ENCODE peak calls at places on chromosomes 3 and 15, in four cellular contexts. E is CD8-positive, alpha-beta T cell; U is AG04450; L is AG10803. P is an unnamed sample.

GRCh38 chr3:54859204-54859603 is 68.7 kb downstream of the LRTM1 start:
- DNase-seq in E (no peak), U (peak), L (peak), P (no peak)

GRCh38 chr3:43729707-43730399 is 39.1 kb downstream of the ABHD5 start:
- DNase-seq in E (no peak), U (no peak), L (no peak), P (no peak)

GRCh38 chr15:82870727-82871576 is 61.5 kb downstream of the WHAMM start:
- DNase-seq in E (no peak), U (no peak), L (peak), P (no peak)

GRCh38 chr3:2458816-2459215 is 360.1 kb downstream of the CNTN4 start:
- DNase-seq in E (no peak), U (no peak), L (no peak), P (no peak)

GRCh38 chr15:45110256-45110820 is 3.6 kb downstream of the DUOX2 start:
- DNase-seq in E (no peak), U (no peak), L (no peak), P (no peak)

GRCh38 chr3:46853441-46854410 is 9.5 kb downstream of the MYL3 start:
- DNase-seq in E (no peak), U (no peak), L (no peak), P (peak)

GRCh38 chr3:183188895-183189462 is 26.4 kb upstream of the LAMP3 start:
- DNase-seq in E (no peak), U (no peak), L (no peak), P (peak)

GRCh38 chr3:184227481-184227935 is 1.9 kb upstream of the VWA5B2 start:
- DNase-seq in E (peak), U (no peak), L (no peak), P (no peak)

GRCh38 chr15:38002883-38003477 is 68.5 kb downstream of the TMCO5A start:
- DNase-seq in E (no peak), U (peak), L (peak), P (peak)

GRCh38 chr3:56157693-56158092 is 310.6 kb downstream of the ERC2 start:
- DNase-seq in E (no peak), U (no peak), L (peak), P (peak)

GRCh38 chr3:25171118-25171912 is 256.7 kb upstream of the RARB start:
- DNase-seq in E (no peak), U (no peak), L (no peak), P (no peak)

GRCh38 chr3:61685755-61686154 is 124.4 kb downstream of the PTPRG start:
- DNase-seq in E (no peak), U (no peak), L (no peak), P (no peak)

GRCh38 chr3:49629866-49630265 is 44.3 kb upstream of the APEH start:
- DNase-seq in E (no peak), U (no peak), L (no peak), P (no peak)

GRCh38 chr15:48414015-48414414 is 82.8 kb downstream of the DUT start:
- DNase-seq in E (no peak), U (no peak), L (peak), P (no peak)

GRCh38 chr3:188266581-188267274 is 112.8 kb downstream of the LPP start:
- DNase-seq in E (no peak), U (peak), L (peak), P (no peak)

GRCh38 chr15:72285402-72285801 is 13.0 kb upstream of the PARP6 start:
- DNase-seq in E (no peak), U (no peak), L (no peak), P (no peak)

GRCh38 chr3:185823280-185824044 is 1.4 kb downstream of the IGF2BP2 start:
- DNase-seq in E (no peak), U (no peak), L (peak), P (no peak)

DNA sequence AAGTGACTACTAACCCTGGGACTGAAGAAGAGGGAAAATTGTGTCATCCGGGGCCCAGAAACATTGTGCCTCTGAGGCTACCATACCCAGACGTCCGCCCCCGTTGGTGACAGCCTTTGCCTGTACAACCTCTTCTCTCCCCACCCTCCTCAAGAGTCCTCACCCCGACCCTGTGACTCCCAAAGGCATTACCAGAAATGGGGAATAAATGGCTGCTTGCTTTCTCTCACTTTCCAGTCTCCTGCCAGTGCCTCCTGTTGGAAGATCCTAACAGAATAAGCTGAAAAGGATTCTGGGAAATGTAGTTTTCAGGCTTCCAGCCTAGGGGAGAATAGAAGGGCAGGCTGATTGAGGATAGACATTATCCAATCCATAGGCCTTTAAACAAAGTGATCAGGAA is 30.8 kb upstream of the SLC25A36 start:
- DNase-seq in E (no peak), U (no peak), L (no peak), P (no peak)
- TF ChIP-seq CTCF in E (no peak), U (peak), L (peak), P (no peak)

DNA sequence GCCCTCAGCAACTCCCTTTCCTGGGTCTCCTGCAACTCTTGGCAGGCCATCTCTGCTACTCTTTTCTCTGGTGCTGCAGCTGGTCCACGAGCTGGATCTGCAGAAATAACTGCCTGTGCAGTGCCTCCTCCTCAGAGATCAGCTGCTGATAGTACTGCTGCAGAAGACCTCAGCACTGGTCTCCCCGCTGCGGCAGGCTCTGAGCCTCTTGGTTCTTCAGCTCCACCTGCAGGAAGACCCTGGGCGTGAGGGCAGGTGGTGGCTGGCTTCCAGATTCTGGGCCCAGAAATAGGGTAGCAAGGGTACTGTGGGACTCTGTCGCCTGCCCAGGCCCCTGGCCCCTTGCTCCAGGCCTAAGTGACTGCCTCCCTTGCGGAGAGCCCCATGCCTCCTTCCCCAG is 79.7 kb upstream of the C2CD4B start:
- DNase-seq in E (no peak), U (no peak), L (no peak), P (no peak)
- TF ChIP-seq CTCF in E (no peak), U (no peak), L (no peak), P (no peak)

DNA sequence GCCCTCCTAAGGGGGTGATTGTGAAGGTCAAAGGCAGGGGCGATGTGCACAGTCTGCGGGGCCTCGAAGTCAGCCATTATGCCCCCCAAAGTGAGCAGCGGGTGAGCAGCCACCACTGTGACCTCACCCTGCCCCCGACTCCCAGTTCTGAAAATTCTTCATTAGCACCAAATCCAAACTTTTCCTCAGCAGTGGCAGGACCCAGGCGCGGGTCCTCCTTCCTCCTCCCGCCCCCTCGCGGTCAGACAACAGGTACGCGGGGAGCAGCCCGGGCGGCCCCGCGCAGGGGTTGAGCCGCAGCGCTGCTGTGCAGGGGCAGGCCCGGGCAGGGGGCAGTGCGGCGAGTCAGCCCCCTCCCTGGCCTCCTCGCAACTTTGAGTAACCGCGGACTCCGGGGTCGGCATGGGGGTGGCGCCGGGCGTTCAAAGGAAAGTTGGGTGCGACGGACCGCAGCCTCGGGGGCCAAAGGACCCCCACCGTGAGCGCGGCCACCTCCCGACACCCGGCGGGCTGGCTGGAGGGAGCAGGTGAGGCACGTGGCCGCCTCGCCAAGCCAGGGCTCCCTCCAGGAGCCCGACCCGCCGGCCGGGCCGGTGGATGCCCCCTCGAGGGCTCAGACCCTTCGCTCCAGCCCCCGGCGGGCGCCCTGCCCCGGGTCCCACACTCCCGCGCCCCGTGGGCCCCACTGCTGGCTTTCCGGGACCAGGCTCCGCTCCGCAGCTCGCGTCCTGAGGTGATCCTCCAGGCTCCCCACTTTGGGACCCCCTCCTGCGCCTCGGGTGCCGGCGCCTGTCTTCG is 49.4 kb upstream of the CCDC174 start:
- DNase-seq in E (no peak), U (no peak), L (no peak), P (no peak)
- TF ChIP-seq CTCF in E (no peak), U (peak), L (no peak), P (no peak)

DNA sequence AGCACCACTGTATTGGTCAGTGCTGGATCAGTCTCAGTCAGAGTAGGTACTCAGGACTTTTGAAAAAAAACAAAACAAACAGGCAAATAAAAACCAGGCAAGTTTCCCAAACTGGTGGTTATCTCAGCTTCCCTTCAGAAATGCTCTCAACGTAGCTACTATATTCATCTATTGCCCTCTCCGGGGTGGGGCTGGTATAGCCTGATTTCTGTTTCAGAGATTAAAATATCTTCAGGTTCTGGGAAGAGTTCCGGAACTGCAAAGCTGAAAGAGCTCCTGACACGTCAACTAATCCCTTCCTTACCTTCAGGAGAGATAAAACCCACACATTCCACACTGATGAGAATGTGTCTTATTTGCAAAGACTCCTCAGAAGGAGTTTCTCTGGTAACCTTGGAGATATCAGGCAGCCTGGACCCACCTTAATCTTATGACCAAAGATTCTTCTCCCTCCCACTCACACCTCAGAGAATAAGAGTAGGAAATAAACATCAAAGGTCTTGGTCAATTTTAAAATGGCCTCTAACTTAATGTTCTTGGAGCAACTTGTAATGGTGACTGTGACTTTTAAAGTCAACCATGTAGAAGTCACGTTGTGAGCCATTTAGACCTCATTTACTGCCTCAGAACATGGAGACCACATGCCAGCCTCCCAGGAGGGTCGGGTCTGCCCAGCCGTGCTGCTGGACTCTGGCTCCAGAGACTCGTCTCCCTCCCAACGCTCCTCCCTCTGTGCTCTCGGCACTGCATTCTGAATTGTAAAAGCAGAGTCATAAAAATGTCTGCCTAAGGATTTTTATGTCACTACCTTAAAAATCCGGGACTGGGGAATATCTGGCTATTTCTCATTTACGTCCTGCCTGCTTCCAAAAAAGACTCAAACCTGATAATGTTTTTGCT is 53.8 kb downstream of the CDCP1 start:
- DNase-seq in E (no peak), U (no peak), L (peak), P (no peak)
- TF ChIP-seq CTCF in E (no peak), U (no peak), L (peak), P (no peak)

DNA sequence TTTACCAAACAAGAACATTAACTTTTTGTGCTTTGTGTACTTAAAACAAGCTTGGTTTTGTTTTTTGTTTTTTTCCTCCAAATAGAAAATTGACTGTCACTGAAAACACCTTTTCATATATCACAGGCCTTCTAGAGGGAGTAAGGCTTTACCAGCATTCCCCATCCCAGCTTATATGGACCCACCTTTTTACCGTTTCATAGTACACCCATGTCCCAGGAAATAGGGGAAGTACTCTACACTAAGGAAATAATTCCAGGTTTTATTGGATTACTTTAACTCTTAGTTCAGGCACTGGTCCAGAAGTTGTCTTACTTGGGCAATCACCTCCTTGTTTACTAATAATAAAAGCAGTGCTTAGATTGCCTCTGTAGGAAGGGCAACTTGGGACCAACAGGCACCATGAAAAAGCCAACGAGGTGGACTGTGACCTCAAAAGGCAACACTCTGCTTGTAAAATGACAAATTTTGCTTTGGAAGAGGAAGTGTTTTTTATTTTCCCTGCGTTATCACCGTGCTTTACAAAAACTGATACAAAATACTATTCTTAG is 26.2 kb downstream of the HMG20A start:
- DNase-seq in E (no peak), U (no peak), L (no peak), P (no peak)
- TF ChIP-seq CTCF in E (no peak), U (no peak), L (no peak), P (no peak)

DNA sequence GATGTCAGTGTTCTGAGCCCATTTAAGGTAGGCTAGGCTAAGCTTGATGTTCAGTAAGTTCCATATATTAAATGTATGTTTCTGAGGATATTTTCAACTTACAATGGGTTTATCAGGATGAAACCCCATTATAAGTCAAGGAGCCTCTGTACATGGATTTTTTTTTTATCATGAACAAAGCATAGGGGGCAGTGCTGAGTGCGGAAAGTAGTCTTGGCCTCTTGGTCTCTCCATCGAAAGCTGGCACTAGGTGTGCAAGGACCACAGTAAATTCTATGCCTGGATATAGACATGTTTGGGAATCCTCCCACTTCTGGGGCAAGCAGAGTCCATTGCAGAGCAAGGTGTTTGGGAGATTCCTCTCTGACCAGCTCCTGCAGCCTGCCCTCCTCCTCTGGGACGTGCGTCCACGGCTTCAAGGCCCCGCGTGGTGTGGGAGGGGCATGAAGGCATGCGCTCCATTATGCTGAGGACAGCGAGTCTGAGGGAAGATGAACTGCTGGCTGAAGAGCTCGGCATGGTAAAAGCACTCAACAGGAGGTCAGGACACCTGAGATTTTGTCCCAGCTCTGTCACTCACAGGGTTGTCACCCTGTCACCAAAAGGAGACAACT is 122.9 kb upstream of the LIPC start:
- DNase-seq in E (no peak), U (no peak), L (no peak), P (no peak)
- TF ChIP-seq CTCF in E (no peak), U (no peak), L (no peak), P (no peak)